ENCODE peak calls at places on chromosomes 12 and 14, in seven cellular contexts. J, B, U, P, G, K and Z are unnamed samples.

GRCh38 chr12:19916193-19916498 is 452.2 kb upstream of the PDE3A start:
- DNase-seq in U (no peak), G (no peak), J (no peak), P (no peak), K (no peak), B (no peak), Z (no peak)

GRCh38 chr12:88424791-88425730 is 155.2 kb downstream of the KITLG start:
- DNase-seq in K (no peak), J (no peak), P (no peak), G (no peak), B (no peak), U (no peak), Z (no peak)

GRCh38 chr14:99682809-99683618 is 1.1 kb upstream of the CYP46A1 start:
- DNase-seq in P (peak; percentile 84), B (peak; percentile 86), J (peak; percentile 92), K (no peak), U (peak; percentile 68), G (peak; percentile 85), Z (peak; percentile 7)

GRCh38 chr12:107684990-107685359 is 624 bp upstream of the PWP1 start:
- DNase-seq in J (peak; percentile 36), U (peak; percentile 80), K (peak; percentile 2), P (peak; percentile 32), B (no peak), G (no peak), Z (no peak)

GRCh38 chr12:90261283-90261682 is 552.6 kb upstream of the ATP2B1 start:
- DNase-seq in J (no peak), G (no peak), U (no peak), K (no peak), P (no peak), B (no peak), Z (no peak)

GRCh38 chr12:15928345-15928744 is 17.2 kb downstream of the DERA start:
- DNase-seq in B (no peak), J (no peak), U (no peak), G (no peak), K (peak; percentile 37), P (no peak), Z (peak; percentile 70)

GRCh38 chr14:26984318-26985177 is 386.7 kb upstream of the NOVA1 start:
- DNase-seq in U (peak; percentile 42), J (peak; percentile 86), K (no peak), G (peak; percentile 77), P (peak; percentile 34), B (peak; percentile 67), Z (peak; percentile 19)

GRCh38 chr14:52355526-52355925 is 41.4 kb downstream of the PTGER2 start:
- DNase-seq in K (no peak), J (no peak), B (no peak), G (no peak), P (no peak), U (no peak), Z (no peak)

GRCh38 chr14:64748521-64748920 is 44.3 kb downstream of the PLEKHG3 start:
- DNase-seq in U (no peak), P (no peak), K (no peak), J (no peak), B (no peak), G (no peak), Z (no peak)

GRCh38 chr12:56333197-56333678 is 562 bp downstream of the PAN2 start:
- DNase-seq in P (peak; percentile 15), B (no peak), U (no peak), G (no peak), K (no peak), J (no peak), Z (no peak)

GRCh38 chr12:38508246-38508645 is 191.7 kb downstream of the ALG10B start:
- DNase-seq in G (no peak), K (no peak), P (no peak), B (no peak), J (peak; percentile 8), U (peak; percentile 41), Z (no peak)

GRCh38 chr12:3795096-3795799 is 42.3 kb upstream of the CRACR2A start:
- DNase-seq in K (no peak), G (no peak), J (no peak), U (no peak), B (no peak), P (no peak), Z (no peak)

GRCh38 chr12:5176058-5176457 is 132.4 kb downstream of the KCNA5 start:
- DNase-seq in U (no peak), K (no peak), P (no peak), J (no peak), G (no peak), B (no peak), Z (no peak)

GRCh38 chr14:91341331-91342242 is 76.0 kb downstream of the CCDC88C start:
- DNase-seq in G (no peak), J (no peak), K (no peak), P (no peak), B (no peak), U (no peak), Z (no peak)

GRCh38 chr14:94021416-94022157 is 4.6 kb upstream of the OTUB2 start:
- DNase-seq in J (no peak), U (no peak), K (no peak), G (no peak), B (no peak), P (no peak), Z (no peak)

GRCh38 chr12:9365296-9365695 is 157.1 kb upstream of the PZP start:
- DNase-seq in K (no peak), G (no peak), B (no peak), U (no peak), P (no peak), J (no peak), Z (peak; percentile 43)

GRCh38 chr14:66405158-66405557 is 81.0 kb upstream of the CCDC196 start:
- DNase-seq in P (no peak), J (peak; percentile 41), B (no peak), U (no peak), G (no peak), K (no peak), Z (peak; percentile 37)

GRCh38 chr14:50109342-50109741 is 7.0 kb downstream of the VCPKMT start:
- DNase-seq in K (no peak), P (no peak), B (no peak), U (no peak), J (no peak), G (no peak), Z (no peak)

GRCh38 chr12:92065018-92065499 is 80.6 kb downstream of the BTG1 start:
- DNase-seq in K (no peak), G (no peak), B (no peak), P (peak; percentile 23), J (no peak), U (no peak), Z (no peak)

GRCh38 chr12:74539765-74540526 is 2.3 kb downstream of the ATXN7L3B start:
- DNase-seq in U (no peak), B (no peak), K (no peak), G (no peak), P (peak; percentile 33), J (peak; percentile 48), Z (no peak)

GRCh38 chr12:13474381-13474780 is 277.9 kb downstream of the EMP1 start:
- DNase-seq in G (no peak), B (no peak), U (no peak), J (no peak), K (no peak), P (no peak), Z (no peak)

GRCh38 chr14:80862983-80863382 is 78.6 kb downstream of the CEP128 start:
- DNase-seq in U (no peak), B (no peak), G (no peak), K (no peak), J (no peak), P (no peak), Z (no peak)
- TF ChIP-seq CTCF in U (no peak), B (no peak), G (no peak), K (peak; percentile 41), J (no peak), P (peak; percentile 69), Z (no peak)

DNA sequence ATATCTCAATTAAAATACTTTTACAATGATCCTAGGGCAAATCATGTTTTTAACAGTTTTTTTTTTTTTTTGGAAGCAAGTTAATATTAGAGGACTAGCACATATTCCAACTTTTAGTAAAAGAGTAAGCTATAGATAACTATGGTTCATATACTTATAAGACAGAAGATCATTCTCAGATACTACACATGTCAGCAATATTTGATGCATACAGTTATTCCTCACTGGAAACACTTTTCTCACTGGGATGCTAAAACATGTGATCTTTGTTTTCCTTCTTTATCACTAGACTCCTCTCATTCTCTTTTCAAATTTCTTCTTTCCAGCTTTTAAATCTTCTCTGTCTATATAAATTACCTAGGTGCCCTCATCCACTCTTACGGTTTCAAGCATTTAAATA is 1020.4 kb upstream of the FBXO33 start:
- DNase-seq in B (no peak), J (no peak), U (no peak), G (no peak), P (no peak), K (no peak), Z (no peak)
- H3K36me3 ChIP-seq in B (no peaks in the 10 kb centered on the region), J (no peaks in the 10 kb centered on the region), U (no peaks in the 10 kb centered on the region), G (no peaks in the 10 kb centered on the region), P (no peaks in the 10 kb centered on the region), K (no peaks in the 10 kb centered on the region), Z (no peaks in the 10 kb centered on the region)

GRCh38 chr12:7935773-7936581 is at the start of gene SLC2A3:
- DNase-seq in P (peak; percentile 79), K (peak; percentile 62), J (peak; percentile 72), B (peak; percentile 77), U (peak; percentile 94), G (peak; percentile 58), Z (peak; percentile 51)

GRCh38 chr12:7940906-7941305 is 4.9 kb upstream of the SLC2A3 start:
- DNase-seq in G (no peak), P (no peak), B (no peak), J (no peak), K (no peak), U (no peak), Z (no peak)

GRCh38 chr12:7935464-7935772 is 569 bp downstream of the SLC2A3 start:
- DNase-seq in U (no peak), B (no peak), P (no peak), J (peak; percentile 17), K (no peak), G (no peak), Z (no peak)

GRCh38 chr12:7934560-7935463 is 1.2 kb downstream of the SLC2A3 start:
- DNase-seq in J (peak; percentile 38), K (no peak), B (no peak), P (no peak), G (no peak), U (no peak), Z (no peak)

DNA sequence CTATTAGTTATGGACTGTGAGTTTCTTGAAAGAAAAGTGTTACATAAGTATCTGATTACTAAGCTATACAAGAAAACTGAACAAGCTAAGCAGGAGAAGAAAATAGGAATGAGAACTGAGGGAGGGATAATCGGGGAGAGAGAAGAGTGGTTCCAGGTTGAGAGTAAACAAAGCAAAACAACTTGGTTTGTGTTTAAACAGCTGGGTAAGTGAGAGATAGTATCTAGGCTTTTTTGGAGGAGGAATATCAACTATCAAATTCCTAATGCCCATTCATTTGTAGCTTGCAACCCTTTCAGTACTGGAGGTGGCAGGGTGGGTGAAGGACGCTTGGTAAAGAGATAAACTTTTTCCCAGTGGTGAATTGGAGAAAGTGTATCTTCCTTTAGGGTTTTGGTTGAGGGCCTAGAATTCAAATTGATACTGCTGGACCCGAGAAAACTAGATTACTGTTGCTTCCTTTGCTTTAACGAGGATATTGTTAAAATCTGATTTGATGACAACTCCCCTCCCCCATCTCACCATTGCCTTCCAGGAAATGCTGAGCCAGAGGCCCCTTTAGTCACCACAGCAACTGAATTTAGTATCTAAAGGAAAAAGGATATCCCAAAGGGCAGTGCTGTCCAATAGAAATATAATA is 2.0 kb upstream of the SLC2A3 start:
- DNase-seq in B (no peak), J (no peak), P (no peak), G (no peak), K (no peak), U (no peak), Z (no peak)
- TF ChIP-seq CTCF in B (no peak), J (peak; percentile 32), P (peak; percentile 33), G (no peak), K (peak; percentile 50), U (no peak), Z (peak; percentile 18)

GRCh38 chr12:121898287-121898686 is 9.7 kb downstream of the PSMD9 start:
- DNase-seq in P (no peak), B (no peak), K (no peak), J (no peak), G (no peak), U (no peak), Z (no peak)
- H3K36me3 ChIP-seq in P (peaks cover 83% of the 10 kb centered on the region), B (peaks cover 83% of the 10 kb centered on the region), K (peaks cover 27% of the 10 kb centered on the region), J (no peaks in the 10 kb centered on the region), G (peaks cover 84% of the 10 kb centered on the region), U (peaks cover 2% of the 10 kb centered on the region), Z (peaks cover 8% of the 10 kb centered on the region)